ENCODE peak calls at places on chromosomes 6 and 20, in ten cellular contexts. F is CD4-positive, alpha-beta memory T cell; D is cardiac muscle cell; M is IMR-90; J is AG04450; E is endodermal cell; C is mesendoderm; W is upper lobe of right lung; H is aorta; Z is dorsolateral prefrontal cortex. I is an unnamed sample.

GRCh38 chr6:115613488-115613887 is 447.2 kb downstream of the FRK start:
- DNase-seq in W (no peak), M (peak; percentile 94), Z (no peak), F (no peak), C (no peak), H (no peak), D (peak; percentile 93), J (peak; percentile 79), E (no peak), I (no peak)

GRCh38 chr6:39366875-39367618 is 44.5 kb upstream of the KCNK16 start:
- DNase-seq in D (no peak), Z (peak; percentile 60), C (peak; percentile 62), W (no peak), M (no peak), J (no peak), F (no peak), E (no peak), H (no peak), I (no peak)

GRCh38 chr6:27091661-27092315 is 155.7 kb upstream of the PRSS16 start:
- DNase-seq in M (peak; percentile 95), W (no peak), C (peak; percentile 95), Z (no peak), E (peak; percentile 78), D (peak; percentile 91), H (no peak), F (no peak), J (peak; percentile 80), I (no peak)

GRCh38 chr6:30447237-30447636 is 42.1 kb upstream of the HLA-E start:
- DNase-seq in F (no peak), M (peak; percentile 8), E (peak; percentile 91), D (peak; percentile 21), Z (no peak), C (peak; percentile 90), W (no peak), H (no peak), J (no peak), I (no peak)

GRCh38 chr6:38234934-38235678 is 404.6 kb downstream of the BTBD9 start:
- DNase-seq in Z (no peak), D (no peak), M (no peak), F (no peak), H (no peak), J (no peak), C (no peak), E (peak; percentile 49), W (no peak), I (no peak)

GRCh38 chr6:62805431-62805830 is 405.8 kb upstream of the FKBP1C start:
- DNase-seq in W (no peak), D (no peak), M (no peak), Z (no peak), F (no peak), E (no peak), J (no peak), H (no peak), C (no peak), I (no peak)

GRCh38 chr6:150528648-150529285 is 70.9 kb upstream of the PLEKHG1 start:
- DNase-seq in F (no peak), C (peak; percentile 93), Z (no peak), E (peak; percentile 90), H (peak; percentile 68), D (peak; percentile 74), M (peak; percentile 1), W (no peak), J (no peak), I (no peak)

GRCh38 chr6:33112148-33112547 is 36.4 kb downstream of the HLA-DPB1 start:
- DNase-seq in D (peak; percentile 72), M (peak; percentile 55), F (peak; percentile 42), E (no peak), J (no peak), Z (no peak), H (no peak), W (no peak), C (peak; percentile 26), I (peak; percentile 30)

GRCh38 chr6:46129301-46129633 is 522 bp upstream of the ENPP4 start:
- DNase-seq in C (no peak), D (no peak), W (no peak), Z (no peak), E (no peak), J (no peak), F (no peak), H (no peak), M (no peak), I (no peak)

GRCh38 chr6:53066059-53066406 is 829 bp downstream of the FBXO9 start:
- DNase-seq in F (peak; percentile 16), M (peak; percentile 28), H (peak; percentile 62), D (peak; percentile 35), Z (peak; percentile 52), W (peak; percentile 81), C (peak; percentile 47), E (peak; percentile 71), J (no peak), I (peak; percentile 12)

GRCh38 chr6:126957721-126958120 is 160.8 kb upstream of the RSPO3 start:
- DNase-seq in H (no peak), C (no peak), J (no peak), M (no peak), Z (no peak), D (no peak), F (no peak), E (no peak), W (no peak), I (no peak)

GRCh38 chr6:27297857-27298730 is 14.0 kb downstream of the POM121L2 start:
- DNase-seq in W (no peak), D (peak; percentile 52), H (no peak), J (no peak), M (peak; percentile 51), C (peak; percentile 89), Z (no peak), F (no peak), E (peak; percentile 90), I (no peak)

GRCh38 chr6:56708810-56709597 is 66.3 kb upstream of the DST start:
- DNase-seq in D (peak; percentile 77), C (peak; percentile 51), J (no peak), H (no peak), Z (no peak), E (no peak), M (peak; percentile 76), F (no peak), W (no peak), I (peak; percentile 48)

GRCh38 chr6:108193835-108194234 is 28.0 kb downstream of the NR2E1 start:
- DNase-seq in Z (no peak), J (no peak), D (no peak), W (no peak), F (no peak), C (no peak), E (no peak), M (no peak), H (no peak), I (no peak)
- H3K27ac ChIP-seq in Z (no peak overlapping the region), J (no peak overlapping the region), D (no peak overlapping the region), W (no peak overlapping the region), F (no peak overlapping the region), C (no peak overlapping the region), E (no peak overlapping the region), M (no peak overlapping the region), H (no peak overlapping the region), I (no peak overlapping the region)

DNA sequence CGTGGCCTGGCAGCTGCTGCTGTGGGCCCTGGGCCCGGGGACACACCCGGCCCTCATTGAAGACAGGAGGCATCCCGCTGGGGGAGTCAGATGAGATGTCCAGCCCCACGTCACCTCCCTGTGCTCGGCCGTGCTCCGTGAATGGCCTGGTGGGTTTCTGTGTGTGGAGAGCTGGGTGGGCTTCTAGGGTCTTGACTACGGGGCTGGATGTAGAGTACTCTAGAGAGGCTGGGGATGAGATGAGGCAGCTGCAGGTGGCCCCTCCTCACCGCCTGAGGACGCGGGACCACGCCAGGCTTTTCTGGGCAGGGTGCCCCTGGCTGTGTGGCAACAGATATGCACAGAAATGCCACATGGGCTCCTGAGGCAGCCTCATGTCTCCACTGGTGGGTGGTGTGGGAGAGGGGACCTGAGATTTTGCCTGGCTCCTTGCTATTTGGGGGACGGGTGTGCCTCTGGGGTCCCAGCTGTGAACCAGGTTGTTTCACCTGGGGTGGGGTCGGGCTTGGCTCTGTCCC is 8.4 kb upstream of the BHLHE23 start:
- DNase-seq in D (no peak), F (no peak), H (no peak), M (no peak), W (no peak), J (no peak), E (no peak), Z (no peak), C (no peak), I (no peak)
- H3K27me3 ChIP-seq in D (peaks cover 30% of the 10 kb centered on the region), F (no peaks in the 10 kb centered on the region), H (peaks cover 2% of the 10 kb centered on the region), M (peaks cover 70% of the 10 kb centered on the region), W (peaks cover 77% of the 10 kb centered on the region), J (peaks cover 78% of the 10 kb centered on the region), E (peaks cover 52% of the 10 kb centered on the region), Z (peaks cover 78% of the 10 kb centered on the region), C (peaks cover 5% of the 10 kb centered on the region), I (peaks cover 15% of the 10 kb centered on the region)

GRCh38 chr20:51767018-51767866 is 948 bp downstream of the ATP9A start:
- DNase-seq in W (peak; percentile 94), J (no peak), F (peak; percentile 0), C (peak; percentile 86), E (peak; percentile 96), H (peak; percentile 73), M (no peak), Z (peak; percentile 78), D (peak; percentile 35), I (no peak)
- H3K4me3 ChIP-seq in W (peak overlapping the region; percentile 76), J (peak overlapping the region; percentile 86), F (no peak overlapping the region), C (peak overlapping the region; percentile 37), E (peak overlapping the region; percentile 87), H (peak overlapping the region; percentile 84), M (peak overlapping the region; percentile 76), Z (peak overlapping the region; percentile 91), D (peak overlapping the region; percentile 99), I (no peak overlapping the region)

GRCh38 chr6:6972456-6972855 is 135.3 kb upstream of the RREB1 start:
- DNase-seq in C (peak; percentile 48), D (peak; percentile 94), J (no peak), F (no peak), Z (no peak), E (no peak), M (peak; percentile 25), W (no peak), H (no peak), I (no peak)
- H3K27ac ChIP-seq in C (no peak overlapping the region), D (no peak overlapping the region), J (no peak overlapping the region), F (no peak overlapping the region), Z (no peak overlapping the region), E (no peak overlapping the region), M (no peak overlapping the region), W (no peak overlapping the region), H (no peak overlapping the region), I (no peak overlapping the region)